ENCODE peak calls at places on chromosome 10, in six cellular contexts. N, M, V, I, R and Q are unnamed samples.
A peak's percentile ranks its signal among the peaks of the same experiment; 100 is the strongest.

GRCh38 chr10:80506189-80506575 is 31.5 kb upstream of the SH2D4B start:
- DNase-seq in N (no peak), M (no peak), V (no peak), I (peak; percentile 81), R (no peak), Q (no peak)

GRCh38 chr10:60951272-60951724 is 7.3 kb upstream of the RHOBTB1 start:
- DNase-seq in N (no peak), M (no peak), V (no peak), I (peak; percentile 1), R (no peak), Q (no peak)

GRCh38 chr10:77974396-77975074 is 48.0 kb upstream of the DLG5 start:
- DNase-seq in N (peak; percentile 67), M (no peak), V (no peak), I (peak; percentile 65), R (no peak), Q (peak; percentile 41)

GRCh38 chr10:80598084-80598798 is 60.5 kb downstream of the SH2D4B start:
- DNase-seq in N (no peak), M (no peak), V (no peak), I (no peak), R (peak; percentile 60), Q (no peak)

GRCh38 chr10:74255800-74256422 is 104.9 kb downstream of the ADK start:
- DNase-seq in N (peak; percentile 40), M (no peak), V (no peak), I (peak; percentile 9), R (no peak), Q (no peak)

GRCh38 chr10:132065491-132066105 is at the start of gene JAKMIP3:
- DNase-seq in N (peak; percentile 12), M (no peak), V (peak; percentile 46), I (peak; percentile 97), R (no peak), Q (peak; percentile 65)

GRCh38 chr10:115980470-115980869 is 292.5 kb downstream of the GFRA1 start:
- DNase-seq in N (no peak), M (no peak), V (no peak), I (peak; percentile 38), R (no peak), Q (no peak)

GRCh38 chr10:46019541-46020343 is 10.7 kb downstream of the NCOA4 start:
- DNase-seq in N (peak; percentile 36), M (no peak), V (peak; percentile 66), I (no peak), R (peak; percentile 15), Q (peak; percentile 42)

GRCh38 chr10:48655426-48656240 is 29.0 kb upstream of the WDFY4 start:
- DNase-seq in N (no peak), M (no peak), V (peak; percentile 87), I (peak; percentile 73), R (no peak), Q (peak; percentile 79)

GRCh38 chr10:21528452-21529235 is 3.2 kb upstream of the SKIDA1 start:
- DNase-seq in N (no peak), M (no peak), V (no peak), I (no peak), R (no peak), Q (no peak)

GRCh38 chr10:78412605-78413004 is 378.9 kb downstream of the RPS24 start:
- DNase-seq in N (no peak), M (no peak), V (no peak), I (no peak), R (no peak), Q (no peak)

GRCh38 chr10:58894929-58895328 is 281.5 kb upstream of the PHYHIPL start:
- DNase-seq in N (peak; percentile 44), M (no peak), V (peak; percentile 21), I (peak; percentile 15), R (no peak), Q (no peak)

GRCh38 chr10:50304655-50305054 is 53.3 kb upstream of the ASAH2 start:
- DNase-seq in N (no peak), M (no peak), V (no peak), I (no peak), R (no peak), Q (no peak)

GRCh38 chr10:28532223-28532508 is 752 bp upstream of the WAC start:
- DNase-seq in N (no peak), M (no peak), V (no peak), I (no peak), R (no peak), Q (peak; percentile 42)